ENCODE peak calls at places on chromosomes 5 and 9, in four cellular contexts. C is AG04450, R is neural crest cell, E is brain microvascular endothelial cell. S is an unnamed sample.

GRCh38 chr9:127785023-127785932 is 556 bp upstream of the CDK9 start:
- DNase-seq in C (no peak), R (peak; percentile 89), E (peak; percentile 57), S (peak; percentile 92)

GRCh38 chr5:112024769-112025168 is 267.8 kb upstream of the NREP start:
- DNase-seq in C (no peak), R (no peak), E (no peak), S (no peak)

GRCh38 chr5:7246312-7246711 is 149.6 kb upstream of the ADCY2 start:
- DNase-seq in C (no peak), R (no peak), E (no peak), S (no peak)

GRCh38 chr5:159463590-159464321 is 133.5 kb upstream of the IL12B start:
- DNase-seq in C (no peak), R (no peak), E (peak; percentile 67), S (no peak)

GRCh38 chr9:88835038-88835466 is 156.2 kb upstream of the S1PR3 start:
- DNase-seq in C (no peak), R (no peak), E (peak; percentile 55), S (no peak)

GRCh38 chr9:37650873-37651768 is at the start of gene FRMPD1:
- DNase-seq in C (no peak), R (peak; percentile 59), E (peak; percentile 1), S (peak; percentile 86)

GRCh38 chr9:133120343-133121199 is 469 bp downstream of the RALGDS start:
- DNase-seq in C (no peak), R (no peak), E (no peak), S (no peak)

GRCh38 chr9:14692918-14693861 is at the start of gene ZDHHC21:
- DNase-seq in C (no peak), R (peak; percentile 57), E (peak; percentile 20), S (peak; percentile 90)

GRCh38 chr9:6873862-6874261 is 116.1 kb downstream of the KDM4C start:
- DNase-seq in C (peak; percentile 2), R (no peak), E (peak; percentile 49), S (no peak)

GRCh38 chr9:68462004-68462775 is 78.5 kb downstream of the TMEM252 start:
- DNase-seq in C (no peak), R (no peak), E (no peak), S (no peak)

GRCh38 chr9:99038396-99038795 is 66.5 kb upstream of the TGFBR1 start:
- DNase-seq in C (no peak), R (no peak), E (no peak), S (no peak)

GRCh38 chr5:31149072-31149471 is 44.4 kb upstream of the CDH6 start:
- DNase-seq in C (no peak), R (no peak), E (no peak), S (no peak)

GRCh38 chr9:107739601-107740082 is 250.1 kb upstream of the KLF4 start:
- DNase-seq in C (no peak), R (no peak), E (no peak), S (no peak)

GRCh38 chr5:107468286-107468685 is 202.5 kb downstream of the EFNA5 start:
- DNase-seq in C (no peak), R (no peak), E (no peak), S (no peak)

GRCh38 chr5:107470007-107470582 is 200.6 kb downstream of the EFNA5 start:
- DNase-seq in C (no peak), R (no peak), E (peak; percentile 54), S (no peak)

GRCh38 chr5:107467137-107467932 is 203.4 kb downstream of the EFNA5 start:
- DNase-seq in C (no peak), R (no peak), E (no peak), S (no peak)

GRCh38 chr5:107469485-107469884 is 201.3 kb downstream of the EFNA5 start:
- DNase-seq in C (peak; percentile 78), R (no peak), E (peak; percentile 82), S (no peak)

DNA sequence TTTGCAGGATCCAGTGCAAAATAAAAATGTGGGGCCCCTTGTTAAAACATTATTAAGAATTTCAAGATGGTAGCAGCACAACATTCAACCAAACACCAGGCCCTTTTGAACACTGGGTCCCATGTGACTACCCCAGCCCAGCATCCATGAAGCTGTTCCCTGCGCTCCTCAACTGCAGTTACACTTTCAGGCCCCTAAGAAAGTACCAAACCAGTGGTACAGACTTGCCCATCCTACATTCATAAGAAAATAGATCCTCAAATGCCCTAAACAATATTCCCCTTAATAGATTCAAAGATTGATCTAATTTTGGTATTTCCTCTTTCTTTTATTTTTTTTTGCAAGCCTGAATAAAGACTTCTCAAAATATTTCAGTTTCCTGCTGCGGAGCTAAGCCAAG is 201.7 kb downstream of the EFNA5 start:
- DNase-seq in C (no peak), R (no peak), E (no peak), S (no peak)
- TF ChIP-seq CTCF in C (no peak), R (no peak), E (no peak), S (no peak)

DNA sequence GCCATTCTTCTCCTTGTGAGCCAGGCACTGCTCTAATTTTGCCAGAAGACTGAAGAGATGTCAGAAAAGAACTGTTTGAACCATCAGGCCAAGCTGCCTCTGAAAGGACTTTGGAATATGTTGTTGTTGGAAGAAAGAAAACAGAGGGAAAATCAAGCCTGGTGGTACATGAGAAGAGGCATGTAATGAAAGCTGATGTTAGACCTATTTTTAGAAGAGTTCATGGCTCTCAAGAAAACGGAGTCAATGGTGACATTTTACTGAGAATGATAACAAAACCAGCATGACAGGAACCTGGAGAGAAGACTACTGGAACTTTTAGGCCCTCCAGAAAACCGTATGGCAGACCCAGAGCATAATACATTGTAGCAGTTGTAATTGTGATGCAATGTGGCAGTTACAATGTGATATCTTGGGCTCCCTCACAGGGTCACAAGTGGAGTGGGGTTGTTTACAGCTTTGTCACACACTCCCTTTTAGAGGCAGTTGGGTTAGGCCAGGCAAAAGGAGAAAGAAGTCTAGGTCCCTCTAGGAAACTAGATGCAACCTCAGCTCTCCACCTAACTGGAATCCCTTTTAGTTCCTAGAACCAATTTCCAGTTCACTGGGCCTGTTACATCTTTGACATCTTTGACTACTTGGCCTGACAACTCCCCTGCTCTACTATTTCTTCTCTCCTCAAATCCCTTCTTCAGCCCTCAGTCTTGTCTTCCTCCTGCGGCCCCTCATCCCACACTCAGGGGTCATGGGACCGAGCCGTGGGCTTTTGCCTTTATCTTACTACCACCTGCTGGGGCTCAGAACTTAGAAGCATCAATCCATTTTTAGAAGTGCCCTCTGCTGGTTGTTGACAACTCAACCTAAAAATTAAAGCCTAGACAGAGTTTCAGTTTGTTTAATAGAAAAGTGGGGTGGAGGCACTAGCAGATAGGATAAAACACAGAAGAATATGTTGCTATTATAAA is 61.2 kb upstream of the JAK2 start:
- DNase-seq in C (no peak), R (no peak), E (no peak), S (peak; percentile 63)
- TF ChIP-seq CTCF in C (peak; percentile 58), R (no peak), E (peak; percentile 59), S (peak; percentile 18)

GRCh38 chr5:74378464-74378863 is 262.1 kb downstream of the ENC1 start:
- DNase-seq in C (no peak), R (no peak), E (no peak), S (no peak)

GRCh38 chr5:74380193-74380592 is 260.3 kb downstream of the ENC1 start:
- DNase-seq in C (no peak), R (no peak), E (no peak), S (no peak)

GRCh38 chr5:74382864-74383618 is 257.5 kb downstream of the ENC1 start:
- DNase-seq in C (no peak), R (no peak), E (peak; percentile 72), S (no peak)

GRCh38 chr5:74384851-74385250 is 255.7 kb downstream of the ENC1 start:
- DNase-seq in C (no peak), R (no peak), E (no peak), S (no peak)

GRCh38 chr5:74382115-74382514 is 258.4 kb downstream of the ENC1 start:
- DNase-seq in C (no peak), R (no peak), E (no peak), S (no peak)
- TF ChIP-seq CTCF in C (no peak), R (no peak), E (no peak), S (no peak)

DNA sequence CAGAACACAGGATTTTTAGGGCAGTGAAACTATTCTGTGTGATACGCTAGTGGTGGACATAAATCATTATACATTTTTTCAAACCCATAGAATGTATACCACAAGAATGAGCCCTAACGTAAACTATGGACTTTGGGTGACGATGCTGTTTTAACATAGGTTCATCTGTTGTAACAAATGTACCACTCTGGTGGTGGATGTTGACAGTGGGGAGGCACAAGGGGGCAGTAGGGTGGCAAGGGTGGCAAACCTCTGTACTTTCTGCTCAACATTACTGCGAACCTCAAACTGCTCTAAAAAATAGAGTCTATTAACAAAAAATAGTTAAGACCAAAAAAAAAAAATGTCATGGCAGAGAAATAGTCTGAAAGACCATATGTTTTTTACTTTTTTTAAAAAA is 9.1 kb upstream of the MVB12B start:
- DNase-seq in C (no peak), R (no peak), E (no peak), S (no peak)
- TF ChIP-seq CTCF in C (peak; percentile 32), R (no peak), E (peak; percentile 52), S (no peak)

DNA sequence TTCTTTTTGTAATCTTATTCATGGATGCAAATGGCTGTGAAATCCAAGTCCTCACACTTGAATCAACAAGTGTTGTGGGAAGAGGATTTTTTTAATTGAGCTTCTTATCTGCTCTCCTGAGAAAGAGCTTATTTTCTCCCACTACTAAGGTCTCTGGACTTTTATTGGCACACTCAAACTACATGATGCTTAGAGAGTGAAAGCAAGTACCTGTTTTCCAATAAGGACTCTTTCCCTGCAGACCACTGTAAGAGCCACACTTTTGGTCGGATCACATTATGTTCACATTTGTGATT is 546.4 kb upstream of the ARRDC3 start:
- DNase-seq in C (no peak), R (no peak), E (no peak), S (no peak)
- TF ChIP-seq CTCF in C (no peak), R (peak; percentile 25), E (no peak), S (no peak)

GRCh38 chr9:89919171-89919681 is 314.4 kb downstream of the GADD45G start:
- DNase-seq in C (no peak), R (no peak), E (no peak), S (peak; percentile 65)
- TF ChIP-seq CTCF in C (no peak), R (no peak), E (no peak), S (peak; percentile 47)

GRCh38 chr5:168513861-168514428 is 15.2 kb upstream of the FBLL1 start:
- DNase-seq in C (no peak), R (no peak), E (no peak), S (no peak)
- TF ChIP-seq CTCF in C (no peak), R (no peak), E (no peak), S (no peak)

GRCh38 chr5:37984300-37984699 is 144.5 kb upstream of the GDNF start:
- DNase-seq in C (no peak), R (no peak), E (no peak), S (no peak)

GRCh38 chr5:37975531-37975930 is 135.7 kb upstream of the GDNF start:
- DNase-seq in C (no peak), R (no peak), E (peak; percentile 9), S (no peak)

GRCh38 chr5:37983463-37983862 is 143.6 kb upstream of the GDNF start:
- DNase-seq in C (no peak), R (no peak), E (no peak), S (no peak)

GRCh38 chr5:37979559-37979958 is 139.7 kb upstream of the GDNF start:
- DNase-seq in C (no peak), R (no peak), E (no peak), S (no peak)
- TF ChIP-seq CTCF in C (no peak), R (no peak), E (no peak), S (no peak)

S was measured in GM20000.